ENCODE peak calls at places on chromosomes 13 and 19, in four cellular contexts. Z is ascending aorta, C is GM19239, B is brain microvascular endothelial cell. W is an unnamed sample.

GRCh38 chr19:46967578-46968018 is 52.0 kb upstream of the NPAS1 start:
- DNase-seq in Z (no peak), C (no peak), B (no peak), W (no peak)

GRCh38 chr19:23996549-23996948 is 81.9 kb downstream of the ZNF726 start:
- DNase-seq in C (no peak), Z (no peak), B (no peak), W (no peak)

GRCh38 chr19:38079926-38080380 is 144.1 kb downstream of the DPF1 start:
- DNase-seq in B (peak; percentile 86), C (peak; percentile 92), Z (no peak), W (peak; percentile 65)

GRCh38 chr19:18023596-18024212 is 15.7 kb downstream of the ARRDC2 start:
- DNase-seq in B (peak; percentile 87), C (no peak), Z (peak; percentile 90), W (no peak)

GRCh38 chr19:31223805-31224534 is 125.3 kb downstream of the TSHZ3 start:
- DNase-seq in Z (no peak), B (peak; percentile 91), C (no peak), W (no peak)

GRCh38 chr13:75776550-75776949 is 140.4 kb downstream of the LMO7 start:
- DNase-seq in Z (no peak), B (no peak), C (no peak), W (no peak)

GRCh38 chr13:48334534-48335127 is 31.1 kb downstream of the RB1 start:
- DNase-seq in B (no peak), C (no peak), Z (no peak), W (peak; percentile 45)

GRCh38 chr19:55446060-55446459 is 3.0 kb upstream of the SHISA7 start:
- DNase-seq in Z (no peak), B (no peak), C (no peak), W (no peak)

GRCh38 chr13:60690607-60691006 is 293.6 kb downstream of the TDRD3 start:
- DNase-seq in B (no peak), Z (no peak), C (no peak), W (no peak)

GRCh38 chr13:110874508-110874960 is 40.3 kb downstream of the ANKRD10 start:
- DNase-seq in C (peak; percentile 50), Z (peak; percentile 93), B (peak; percentile 60), W (peak; percentile 60)

GRCh38 chr13:25966086-25966485 is 85.7 kb downstream of the SHISA2 start:
- DNase-seq in C (no peak), Z (no peak), B (peak; percentile 75), W (no peak)

GRCh38 chr19:4513248-4513647 is 5.0 kb downstream of the PLIN4 start:
- DNase-seq in B (no peak), Z (no peak), C (no peak), W (no peak)

GRCh38 chr13:80755925-80756324 is 415.0 kb upstream of the SPRY2 start:
- DNase-seq in C (no peak), B (no peak), Z (no peak), W (no peak)

GRCh38 chr13:30071890-30072817 is 221.7 kb upstream of the UBL3 start:
- DNase-seq in C (no peak), Z (no peak), B (no peak), W (no peak)

GRCh38 chr19:496333-496634 is at the start of gene MADCAM1:
- DNase-seq in C (no peak), B (no peak), Z (no peak), W (no peak)

GRCh38 chr19:43639507-43640423 is at the start of gene CADM4:
- DNase-seq in Z (no peak), B (no peak), C (peak; percentile 50), W (no peak)

GRCh38 chr13:18212873-18213272 is 968.8 kb downstream of the TUBA3C start:
- DNase-seq in C (no peak), Z (no peak), B (no peak), W (no peak)

GRCh38 chr13:21123956-21124355 is 52.4 kb downstream of the SKA3 start:
- DNase-seq in Z (peak; percentile 4), B (no peak), C (no peak), W (no peak)

GRCh38 chr13:49610176-49610575 is 18.1 kb upstream of the ARL11 start:
- DNase-seq in B (no peak), C (no peak), Z (no peak), W (no peak)

GRCh38 chr13:30020726-30021312 is 170.4 kb upstream of the UBL3 start:
- DNase-seq in C (no peak), B (no peak), Z (no peak), W (no peak)

GRCh38 chr19:1674293-1674679 is 21.9 kb upstream of the TCF3 start:
- DNase-seq in Z (no peak), C (no peak), B (no peak), W (no peak)

GRCh38 chr19:45492627-45493470 is 4.0 kb downstream of the RTN2 start:
- DNase-seq in Z (no peak), B (peak; percentile 61), C (no peak), W (no peak)

GRCh38 chr13:30193279-30194234 is 113.8 kb downstream of the KATNAL1 start:
- DNase-seq in B (no peak), C (no peak), Z (no peak), W (no peak)

GRCh38 chr13:65166675-65167074 is 2063.5 kb downstream of the PCDH9 start:
- DNase-seq in C (no peak), B (no peak), Z (no peak), W (no peak)

GRCh38 chr13:108911807-108912206 is 282.4 kb downstream of the MYO16 start:
- DNase-seq in C (no peak), B (no peak), Z (no peak), W (no peak)

GRCh38 chr13:98267080-98267912 is 90.2 kb upstream of the RNF113B start:
- DNase-seq in B (peak; percentile 69), Z (no peak), C (no peak), W (no peak)

GRCh38 chr19:54189020-54189667 is at the start of gene MBOAT7:
- DNase-seq in Z (no peak), C (peak; percentile 82), B (no peak), W (peak; percentile 78)

GRCh38 chr19:38596057-38596981 is 21.4 kb downstream of the MAP4K1 start:
- DNase-seq in C (no peak), Z (no peak), B (no peak), W (no peak)

GRCh38 chr19:3360494-3361383 is 5.6 kb upstream of the NFIC start:
- DNase-seq in B (no peak), C (peak; percentile 76), Z (peak; percentile 83), W (no peak)

GRCh38 chr19:35860818-35861639 is 4.3 kb downstream of the KIRREL2 start:
- DNase-seq in Z (no peak), B (no peak), C (no peak), W (no peak)

GRCh38 chr13:34019870-34020269 is 201.9 kb downstream of the RFC3 start:
- DNase-seq in Z (no peak), B (no peak), C (no peak), W (no peak)

GRCh38 chr13:110942248-110942981 is 27.5 kb upstream of the ANKRD10 start:
- DNase-seq in C (no peak), B (no peak), Z (no peak), W (no peak)

GRCh38 chr13:52749446-52749845 is 9.8 kb upstream of the CNMD start:
- DNase-seq in Z (no peak), B (no peak), C (no peak), W (no peak)

GRCh38 chr19:7789447-7789846 is 26.4 kb downstream of the CLEC4M start:
- DNase-seq in Z (no peak), C (no peak), B (no peak), W (no peak)

GRCh38 chr19:2047449-2048103 is 3.5 kb downstream of the MKNK2 start:
- DNase-seq in B (no peak), Z (no peak), C (no peak), W (peak; percentile 5)

W was measured in MM.1S.